ENCODE peak calls at places on chromosome 13, in six cellular contexts. One of them, this sample, is unnamed.

GRCh38 chr13:40060318-40061007 is 405.0 kb downstream of the COG6 start:
- DNase-seq in breast epithelium: no peak
- DNase-seq in GM23338: no peak
- DNase-seq in neuronal stem cell: no peak
- DNase-seq in tibial artery: no peak
- DNase-seq in cardiac fibroblast: peak; percentile 86
- DNase-seq in this sample: peak; percentile 86

GRCh38 chr13:108984251-108984920 is 355.0 kb downstream of the MYO16 start:
- DNase-seq in neuronal stem cell: no peak
- DNase-seq in breast epithelium: no peak
- DNase-seq in tibial artery: no peak
- DNase-seq in GM23338: no peak
- DNase-seq in cardiac fibroblast: no peak
- DNase-seq in this sample: no peak

GRCh38 chr13:77429320-77430142 is 102.6 kb upstream of the MYCBP2 start:
- DNase-seq in tibial artery: no peak
- DNase-seq in GM23338: no peak
- DNase-seq in cardiac fibroblast: no peak
- DNase-seq in breast epithelium: no peak
- DNase-seq in neuronal stem cell: no peak
- DNase-seq in this sample: no peak

GRCh38 chr13:83223546-83223945 is 658.7 kb downstream of the SLITRK1 start:
- DNase-seq in cardiac fibroblast: no peak
- DNase-seq in GM23338: no peak
- DNase-seq in breast epithelium: no peak
- DNase-seq in neuronal stem cell: no peak
- DNase-seq in tibial artery: no peak
- DNase-seq in this sample: no peak

GRCh38 chr13:69264362-69265334 is 843.0 kb upstream of the ATXN8OS start:
- DNase-seq in neuronal stem cell: no peak
- DNase-seq in cardiac fibroblast: no peak
- DNase-seq in tibial artery: no peak
- DNase-seq in GM23338: no peak
- DNase-seq in breast epithelium: no peak
- DNase-seq in this sample: peak; percentile 9

GRCh38 chr13:77002590-77003190 is 10.8 kb downstream of the CLN5 start:
- DNase-seq in cardiac fibroblast: peak; percentile 65
- DNase-seq in GM23338: peak; percentile 71
- DNase-seq in breast epithelium: no peak
- DNase-seq in tibial artery: no peak
- DNase-seq in neuronal stem cell: no peak
- DNase-seq in this sample: peak; percentile 53

GRCh38 chr13:108957369-108958012 is 328.1 kb downstream of the MYO16 start:
- DNase-seq in tibial artery: no peak
- DNase-seq in GM23338: peak; percentile 22
- DNase-seq in cardiac fibroblast: peak; percentile 74
- DNase-seq in breast epithelium: no peak
- DNase-seq in neuronal stem cell: no peak
- DNase-seq in this sample: no peak

GRCh38 chr13:23433171-23434153 is at the start of gene SACS:
- DNase-seq in cardiac fibroblast: peak; percentile 49
- DNase-seq in breast epithelium: no peak
- DNase-seq in GM23338: peak; percentile 98
- DNase-seq in tibial artery: no peak
- DNase-seq in neuronal stem cell: peak; percentile 84
- DNase-seq in this sample: peak; percentile 59

GRCh38 chr13:43307921-43308433 is 284.6 kb downstream of the DNAJC15 start:
- DNase-seq in breast epithelium: peak; percentile 89
- DNase-seq in neuronal stem cell: no peak
- DNase-seq in cardiac fibroblast: peak; percentile 91
- DNase-seq in tibial artery: peak; percentile 78
- DNase-seq in GM23338: no peak
- DNase-seq in this sample: peak; percentile 68

GRCh38 chr13:63112799-63113395 is 1697.2 kb upstream of the PCDH20 start:
- DNase-seq in cardiac fibroblast: no peak
- DNase-seq in breast epithelium: no peak
- DNase-seq in tibial artery: no peak
- DNase-seq in neuronal stem cell: no peak
- DNase-seq in GM23338: no peak
- DNase-seq in this sample: no peak

GRCh38 chr13:51331354-51331861 is 8.1 kb upstream of the SERPINE3 start:
- DNase-seq in cardiac fibroblast: no peak
- DNase-seq in breast epithelium: no peak
- DNase-seq in GM23338: no peak
- DNase-seq in tibial artery: no peak
- DNase-seq in neuronal stem cell: no peak
- DNase-seq in this sample: peak; percentile 43

GRCh38 chr13:97659602-97660001 is 225.6 kb downstream of the RAP2A start:
- DNase-seq in GM23338: peak; percentile 30
- DNase-seq in tibial artery: no peak
- DNase-seq in breast epithelium: no peak
- DNase-seq in cardiac fibroblast: peak; percentile 52
- DNase-seq in neuronal stem cell: peak; percentile 23
- DNase-seq in this sample: peak; percentile 26

GRCh38 chr13:70755411-70755810 is 647.2 kb upstream of the KLHL1 start:
- DNase-seq in tibial artery: no peak
- DNase-seq in neuronal stem cell: no peak
- DNase-seq in GM23338: no peak
- DNase-seq in cardiac fibroblast: no peak
- DNase-seq in breast epithelium: no peak
- DNase-seq in this sample: no peak

GRCh38 chr13:33931397-33931987 is 113.5 kb downstream of the RFC3 start:
- DNase-seq in cardiac fibroblast: peak; percentile 65
- DNase-seq in tibial artery: no peak
- DNase-seq in GM23338: peak; percentile 82
- DNase-seq in neuronal stem cell: peak; percentile 39
- DNase-seq in breast epithelium: no peak
- DNase-seq in this sample: peak; percentile 64

GRCh38 chr13:94435604-94436226 is 43.8 kb downstream of the DCT start:
- DNase-seq in cardiac fibroblast: peak; percentile 72
- DNase-seq in breast epithelium: no peak
- DNase-seq in GM23338: peak; percentile 82
- DNase-seq in tibial artery: no peak
- DNase-seq in neuronal stem cell: peak; percentile 30
- DNase-seq in this sample: peak; percentile 59

GRCh38 chr13:20442370-20442769 is 83.3 kb downstream of the CRYL1 start:
- DNase-seq in GM23338: no peak
- DNase-seq in cardiac fibroblast: no peak
- DNase-seq in breast epithelium: no peak
- DNase-seq in tibial artery: no peak
- DNase-seq in neuronal stem cell: no peak
- DNase-seq in this sample: no peak

GRCh38 chr13:93797463-93797862 is 570.9 kb downstream of the GPC6 start:
- DNase-seq in GM23338: no peak
- DNase-seq in neuronal stem cell: no peak
- DNase-seq in tibial artery: no peak
- DNase-seq in cardiac fibroblast: no peak
- DNase-seq in breast epithelium: no peak
- DNase-seq in this sample: peak; percentile 2

GRCh38 chr13:76225815-76226489 is 589.8 kb downstream of the LMO7 start:
- DNase-seq in breast epithelium: no peak
- DNase-seq in GM23338: peak; percentile 24
- DNase-seq in tibial artery: no peak
- DNase-seq in neuronal stem cell: peak; percentile 6
- DNase-seq in cardiac fibroblast: peak; percentile 29
- DNase-seq in this sample: no peak

GRCh38 chr13:96871470-96871869 is 122.8 kb downstream of the OXGR1 start:
- DNase-seq in tibial artery: no peak
- DNase-seq in breast epithelium: no peak
- DNase-seq in GM23338: no peak
- DNase-seq in cardiac fibroblast: no peak
- DNase-seq in neuronal stem cell: no peak
- DNase-seq in this sample: no peak

GRCh38 chr13:71866173-71867091 is 572 bp downstream of the DACH1 start:
- DNase-seq in breast epithelium: peak; percentile 51
- DNase-seq in neuronal stem cell: no peak
- DNase-seq in tibial artery: no peak
- DNase-seq in GM23338: peak; percentile 33
- DNase-seq in cardiac fibroblast: peak; percentile 13
- DNase-seq in this sample: peak; percentile 69

GRCh38 chr13:97212540-97213146 is 9.5 kb upstream of the MBNL2 start:
- DNase-seq in neuronal stem cell: no peak
- DNase-seq in GM23338: peak; percentile 26
- DNase-seq in tibial artery: no peak
- DNase-seq in cardiac fibroblast: peak; percentile 72
- DNase-seq in breast epithelium: no peak
- DNase-seq in this sample: peak; percentile 40

GRCh38 chr13:41496420-41497234 is 39.3 kb downstream of the RGCC start:
- DNase-seq in breast epithelium: no peak
- DNase-seq in neuronal stem cell: no peak
- DNase-seq in tibial artery: no peak
- DNase-seq in GM23338: no peak
- DNase-seq in cardiac fibroblast: no peak
- DNase-seq in this sample: no peak

GRCh38 chr13:28741080-28741479 is 22.3 kb upstream of the SLC46A3 start:
- DNase-seq in breast epithelium: no peak
- DNase-seq in GM23338: no peak
- DNase-seq in neuronal stem cell: no peak
- DNase-seq in cardiac fibroblast: no peak
- DNase-seq in tibial artery: no peak
- DNase-seq in this sample: no peak

GRCh38 chr13:18995259-18995873 is 186.3 kb downstream of the TUBA3C start:
- DNase-seq in breast epithelium: no peak
- DNase-seq in neuronal stem cell: no peak
- DNase-seq in GM23338: no peak
- DNase-seq in cardiac fibroblast: no peak
- DNase-seq in tibial artery: no peak
- DNase-seq in this sample: no peak

GRCh38 chr13:59680429-59681024 is 483.2 kb downstream of the DIAPH3 start:
- DNase-seq in breast epithelium: no peak
- DNase-seq in GM23338: peak; percentile 56
- DNase-seq in cardiac fibroblast: peak; percentile 45
- DNase-seq in neuronal stem cell: no peak
- DNase-seq in tibial artery: no peak
- DNase-seq in this sample: peak; percentile 36

GRCh38 chr13:53703371-53704080 is 674.9 kb downstream of the OLFM4 start:
- DNase-seq in breast epithelium: no peak
- DNase-seq in GM23338: no peak
- DNase-seq in neuronal stem cell: no peak
- DNase-seq in tibial artery: no peak
- DNase-seq in cardiac fibroblast: no peak
- DNase-seq in this sample: no peak

GRCh38 chr13:112249644-112250610 is 126.2 kb upstream of the SPACA7 start:
- DNase-seq in GM23338: no peak
- DNase-seq in breast epithelium: no peak
- DNase-seq in tibial artery: no peak
- DNase-seq in cardiac fibroblast: no peak
- DNase-seq in neuronal stem cell: no peak
- DNase-seq in this sample: no peak

GRCh38 chr13:39347926-39348901 is 254.8 kb downstream of the LHFPL6 start:
- DNase-seq in neuronal stem cell: no peak
- DNase-seq in tibial artery: no peak
- DNase-seq in GM23338: peak; percentile 68
- DNase-seq in cardiac fibroblast: no peak
- DNase-seq in breast epithelium: no peak
- DNase-seq in this sample: no peak

GRCh38 chr13:110812111-110812868 is 98.8 kb downstream of the ING1 start:
- DNase-seq in breast epithelium: no peak
- DNase-seq in GM23338: peak; percentile 77
- DNase-seq in neuronal stem cell: no peak
- DNase-seq in cardiac fibroblast: peak; percentile 49
- DNase-seq in tibial artery: peak; percentile 66
- DNase-seq in this sample: no peak
- H3K4me3 ChIP-seq in breast epithelium: peak overlapping the region; percentile 10
- H3K4me3 ChIP-seq in GM23338: peak overlapping the region; percentile 56
- H3K4me3 ChIP-seq in neuronal stem cell: peak overlapping the region; percentile 21
- H3K4me3 ChIP-seq in cardiac fibroblast: peak overlapping the region; percentile 37
- H3K4me3 ChIP-seq in tibial artery: peak overlapping the region; percentile 28
- H3K4me3 ChIP-seq in this sample: no peak overlapping the region

DNA sequence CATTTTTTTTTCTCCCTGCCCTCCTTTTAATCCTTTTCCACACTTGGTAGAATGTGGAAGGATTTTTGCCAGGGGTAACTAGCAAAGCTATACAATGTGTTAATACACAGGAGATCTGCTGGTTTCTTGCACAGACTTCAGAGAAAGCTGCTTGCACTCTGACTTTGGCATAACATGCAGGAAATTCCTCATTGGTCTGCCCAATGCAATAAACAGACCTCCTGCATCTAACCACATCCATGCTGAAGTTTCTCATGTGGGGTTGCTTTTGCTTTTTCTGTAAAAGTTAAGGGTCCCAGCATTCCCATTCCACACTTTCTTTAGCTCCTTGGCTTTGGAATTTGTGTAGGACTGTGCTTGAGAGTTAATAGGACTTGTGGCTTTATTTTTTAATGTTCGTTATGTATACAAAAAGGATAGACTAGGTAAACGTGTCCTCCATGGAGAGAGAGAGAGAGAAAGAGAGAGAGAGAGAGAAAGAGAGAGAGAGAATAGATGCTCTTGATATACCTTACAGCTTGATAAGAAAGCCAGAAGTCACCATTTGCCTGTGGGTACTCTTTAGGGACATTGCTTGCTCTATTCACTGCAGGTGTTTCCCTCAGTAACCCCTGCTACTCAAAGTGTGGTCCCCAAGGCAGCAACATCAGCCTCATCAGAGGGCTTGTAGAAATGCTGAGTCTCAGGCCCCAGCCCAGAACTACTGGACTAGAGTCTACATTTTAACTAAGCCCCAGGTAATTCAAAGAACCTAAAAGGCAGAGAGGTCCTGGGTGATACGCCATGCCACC is 170.5 kb downstream of the SHISA2 start:
- DNase-seq in breast epithelium: no peak
- DNase-seq in GM23338: no peak
- DNase-seq in neuronal stem cell: no peak
- DNase-seq in cardiac fibroblast: no peak
- DNase-seq in tibial artery: no peak
- DNase-seq in this sample: peak; percentile 45
- H3K4me3 ChIP-seq in breast epithelium: no peak overlapping the region
- H3K4me3 ChIP-seq in GM23338: no peak overlapping the region
- H3K4me3 ChIP-seq in neuronal stem cell: no peak overlapping the region
- H3K4me3 ChIP-seq in cardiac fibroblast: no peak overlapping the region
- H3K4me3 ChIP-seq in tibial artery: no peak overlapping the region
- H3K4me3 ChIP-seq in this sample: no peak overlapping the region

DNA sequence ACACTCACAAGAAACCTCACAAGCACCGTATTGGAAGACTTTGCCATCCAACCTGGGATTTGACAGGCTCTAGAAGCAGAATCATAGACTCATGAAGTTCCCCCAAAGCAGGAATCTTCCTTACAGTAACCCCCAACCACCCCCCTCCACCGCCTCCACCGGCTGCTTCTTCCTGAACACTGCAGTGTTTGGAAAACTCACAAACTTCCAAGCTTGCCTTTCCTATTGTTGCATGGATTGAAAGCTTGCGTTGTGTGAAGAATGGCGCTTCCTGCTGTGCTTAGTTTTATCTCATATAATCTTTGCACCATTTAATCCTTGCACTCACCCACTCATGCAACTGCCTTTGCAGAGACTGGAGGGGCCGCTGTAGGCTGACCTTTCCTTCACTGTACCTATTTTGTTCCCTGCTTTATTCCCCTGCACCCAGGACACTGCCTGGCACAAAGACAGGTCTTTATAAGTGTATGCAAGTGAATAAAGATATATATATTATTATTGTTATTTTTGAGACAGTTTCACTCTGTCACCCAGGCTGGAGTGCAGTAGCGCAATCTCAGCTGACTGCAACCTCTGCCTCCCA is 3.7 kb downstream of the ALOX5AP start:
- DNase-seq in breast epithelium: no peak
- DNase-seq in cardiac fibroblast: no peak
- DNase-seq in GM23338: no peak
- DNase-seq in tibial artery: no peak
- DNase-seq in neuronal stem cell: no peak
- DNase-seq in this sample: no peak
- H3K4me3 ChIP-seq in breast epithelium: peak overlapping the region; percentile 3
- H3K4me3 ChIP-seq in cardiac fibroblast: no peak overlapping the region
- H3K4me3 ChIP-seq in GM23338: no peak overlapping the region
- H3K4me3 ChIP-seq in tibial artery: no peak overlapping the region
- H3K4me3 ChIP-seq in neuronal stem cell: no peak overlapping the region
- H3K4me3 ChIP-seq in this sample: no peak overlapping the region

GRCh38 chr13:21657538-21657937 is 13.3 kb upstream of the FGF9 start:
- DNase-seq in cardiac fibroblast: no peak
- DNase-seq in GM23338: no peak
- DNase-seq in tibial artery: no peak
- DNase-seq in neuronal stem cell: no peak
- DNase-seq in breast epithelium: no peak
- DNase-seq in this sample: no peak
- H3K4me3 ChIP-seq in cardiac fibroblast: no peak overlapping the region
- H3K4me3 ChIP-seq in GM23338: no peak overlapping the region
- H3K4me3 ChIP-seq in tibial artery: no peak overlapping the region
- H3K4me3 ChIP-seq in neuronal stem cell: no peak overlapping the region
- H3K4me3 ChIP-seq in breast epithelium: no peak overlapping the region
- H3K4me3 ChIP-seq in this sample: no peak overlapping the region